ENCODE peak calls at places on chromosomes 5 and 9, in six cellular contexts. Q, S, T, Y, D and A are unnamed samples.

GRCh38 chr9:77663754-77664153 is 15.6 kb upstream of the GNA14 start:
- DNase-seq in S (no peak), D (peak), T (peak), Y (no peak), Q (peak), A (no peak)

GRCh38 chr9:113808391-113809191 is 67.5 kb upstream of the ZNF618 start:
- DNase-seq in T (no peak), Q (peak), Y (no peak), S (no peak), D (peak), A (no peak)

GRCh38 chr9:5459289-5459829 is 9.0 kb downstream of the CD274 start:
- DNase-seq in T (no peak), S (no peak), Y (no peak), Q (no peak), D (no peak), A (no peak)

GRCh38 chr5:7047862-7048261 is 334.6 kb downstream of the TENT4A start:
- DNase-seq in T (no peak), Q (no peak), Y (no peak), S (no peak), D (no peak), A (no peak)

GRCh38 chr9:72012642-72013041 is 47.8 kb downstream of the C9orf57 start:
- DNase-seq in T (no peak), Q (no peak), D (no peak), S (no peak), Y (no peak), A (no peak)

GRCh38 chr5:134560698-134561097 is 35.2 kb downstream of the JADE2 start:
- DNase-seq in S (no peak), Y (no peak), T (no peak), Q (no peak), D (no peak), A (no peak)

GRCh38 chr5:171801-172331 is 19.4 kb upstream of the LRRC14B start:
- DNase-seq in S (peak), D (no peak), T (no peak), Y (no peak), Q (no peak), A (no peak)

GRCh38 chr5:177389368-177390169 is 5.3 kb downstream of the SLC34A1 start:
- DNase-seq in Y (no peak), Q (peak), T (no peak), S (no peak), D (peak), A (no peak)

GRCh38 chr5:43129161-43129560 is 8.4 kb downstream of the ZNF131 start:
- DNase-seq in Q (no peak), S (no peak), Y (no peak), D (no peak), T (no peak), A (no peak)

GRCh38 chr5:166324372-166324771 is 1967.1 kb upstream of the WWC1 start:
- DNase-seq in Q (no peak), Y (no peak), T (no peak), D (no peak), S (no peak), A (no peak)